ENCODE peak calls at places on chromosome 2, in six cellular contexts. One of them, this sample, is unnamed.

GRCh38 chr2:213545481-213545880 is 261.2 kb downstream of the SPAG16 start:
- DNase-seq in body of pancreas: no peak
- DNase-seq in GM12865: no peak
- DNase-seq in AG09319: no peak
- DNase-seq in fibroblast of mammary gland: no peak
- DNase-seq in GM13976: peak; percentile 8
- DNase-seq in this sample: no peak

GRCh38 chr2:100013892-100014677 is 128.3 kb downstream of the AFF3 start:
- DNase-seq in GM12865: no peak
- DNase-seq in GM13976: no peak
- DNase-seq in AG09319: peak; percentile 98
- DNase-seq in fibroblast of mammary gland: peak; percentile 92
- DNase-seq in body of pancreas: peak; percentile 10
- DNase-seq in this sample: no peak

GRCh38 chr2:144513388-144514100 is 6.4 kb downstream of the ZEB2 start:
- DNase-seq in fibroblast of mammary gland: peak; percentile 78
- DNase-seq in AG09319: no peak
- DNase-seq in GM12865: no peak
- DNase-seq in GM13976: no peak
- DNase-seq in body of pancreas: no peak
- DNase-seq in this sample: no peak

GRCh38 chr2:209734805-209735204 is 36.8 kb upstream of the UNC80 start:
- DNase-seq in fibroblast of mammary gland: no peak
- DNase-seq in GM12865: no peak
- DNase-seq in AG09319: no peak
- DNase-seq in body of pancreas: no peak
- DNase-seq in GM13976: no peak
- DNase-seq in this sample: no peak

GRCh38 chr2:164150601-164151000 is 414.8 kb upstream of the FIGN start:
- DNase-seq in body of pancreas: no peak
- DNase-seq in GM12865: no peak
- DNase-seq in AG09319: no peak
- DNase-seq in fibroblast of mammary gland: peak; percentile 76
- DNase-seq in GM13976: no peak
- DNase-seq in this sample: no peak

GRCh38 chr2:58762176-58762781 is 521.2 kb upstream of the FANCL start:
- DNase-seq in GM12865: peak; percentile 55
- DNase-seq in body of pancreas: peak; percentile 48
- DNase-seq in fibroblast of mammary gland: peak; percentile 39
- DNase-seq in GM13976: no peak
- DNase-seq in AG09319: peak; percentile 28
- DNase-seq in this sample: peak; percentile 37

GRCh38 chr2:71772510-71773172 is 319.3 kb downstream of the DYSF start:
- DNase-seq in GM13976: no peak
- DNase-seq in body of pancreas: no peak
- DNase-seq in GM12865: no peak
- DNase-seq in AG09319: no peak
- DNase-seq in fibroblast of mammary gland: no peak
- DNase-seq in this sample: no peak

GRCh38 chr2:183383854-183384253 is 259.6 kb downstream of the NUP35 start:
- DNase-seq in GM13976: no peak
- DNase-seq in AG09319: no peak
- DNase-seq in fibroblast of mammary gland: no peak
- DNase-seq in GM12865: no peak
- DNase-seq in body of pancreas: no peak
- DNase-seq in this sample: no peak

GRCh38 chr2:239910851-239911629 is 114.1 kb downstream of the NDUFA10 start:
- DNase-seq in fibroblast of mammary gland: no peak
- DNase-seq in GM13976: no peak
- DNase-seq in AG09319: no peak
- DNase-seq in GM12865: peak; percentile 52
- DNase-seq in body of pancreas: peak; percentile 68
- DNase-seq in this sample: no peak

GRCh38 chr2:191696001-191696400 is 18.1 kb downstream of the NABP1 start:
- DNase-seq in fibroblast of mammary gland: peak; percentile 98
- DNase-seq in GM12865: no peak
- DNase-seq in GM13976: no peak
- DNase-seq in body of pancreas: peak; percentile 63
- DNase-seq in AG09319: no peak
- DNase-seq in this sample: no peak

GRCh38 chr2:109386004-109386695 is 227.6 kb downstream of the SEPTIN10 start:
- DNase-seq in body of pancreas: no peak
- DNase-seq in AG09319: no peak
- DNase-seq in fibroblast of mammary gland: no peak
- DNase-seq in GM12865: no peak
- DNase-seq in GM13976: no peak
- DNase-seq in this sample: no peak

GRCh38 chr2:1727796-1728474 is 16.4 kb downstream of the PXDN start:
- DNase-seq in GM13976: no peak
- DNase-seq in GM12865: no peak
- DNase-seq in AG09319: no peak
- DNase-seq in fibroblast of mammary gland: no peak
- DNase-seq in body of pancreas: no peak
- DNase-seq in this sample: no peak

GRCh38 chr2:166180951-166181812 is 53.4 kb upstream of the SCN1A start:
- DNase-seq in GM13976: peak; percentile 55
- DNase-seq in AG09319: no peak
- DNase-seq in body of pancreas: peak; percentile 70
- DNase-seq in GM12865: peak; percentile 54
- DNase-seq in fibroblast of mammary gland: peak; percentile 53
- DNase-seq in this sample: no peak

GRCh38 chr2:41779873-41780272 is 267.9 kb upstream of the PKDCC start:
- DNase-seq in GM13976: no peak
- DNase-seq in fibroblast of mammary gland: no peak
- DNase-seq in GM12865: no peak
- DNase-seq in body of pancreas: no peak
- DNase-seq in AG09319: no peak
- DNase-seq in this sample: no peak

GRCh38 chr2:174959787-174960186 is 45.4 kb downstream of the CHN1 start:
- DNase-seq in GM13976: no peak
- DNase-seq in body of pancreas: peak; percentile 9
- DNase-seq in GM12865: no peak
- DNase-seq in AG09319: no peak
- DNase-seq in fibroblast of mammary gland: peak; percentile 27
- DNase-seq in this sample: no peak

GRCh38 chr2:44171018-44171417 is 2.3 kb downstream of the PPM1B start:
- DNase-seq in GM12865: no peak
- DNase-seq in body of pancreas: no peak
- DNase-seq in GM13976: no peak
- DNase-seq in AG09319: peak; percentile 7
- DNase-seq in fibroblast of mammary gland: peak; percentile 65
- DNase-seq in this sample: no peak

GRCh38 chr2:62641410-62641843 is 64.1 kb upstream of the EHBP1 start:
- DNase-seq in GM13976: no peak
- DNase-seq in body of pancreas: no peak
- DNase-seq in fibroblast of mammary gland: no peak
- DNase-seq in AG09319: no peak
- DNase-seq in GM12865: no peak
- DNase-seq in this sample: no peak

GRCh38 chr2:237264480-237265219 is 149.3 kb downstream of the COL6A3 start:
- DNase-seq in body of pancreas: no peak
- DNase-seq in GM12865: no peak
- DNase-seq in fibroblast of mammary gland: peak; percentile 99
- DNase-seq in AG09319: no peak
- DNase-seq in GM13976: no peak
- DNase-seq in this sample: no peak

GRCh38 chr2:237900891-237901831 is 41.7 kb downstream of the RAMP1 start:
- DNase-seq in GM13976: no peak
- DNase-seq in fibroblast of mammary gland: no peak
- DNase-seq in body of pancreas: no peak
- DNase-seq in AG09319: no peak
- DNase-seq in GM12865: no peak
- DNase-seq in this sample: no peak

DNA sequence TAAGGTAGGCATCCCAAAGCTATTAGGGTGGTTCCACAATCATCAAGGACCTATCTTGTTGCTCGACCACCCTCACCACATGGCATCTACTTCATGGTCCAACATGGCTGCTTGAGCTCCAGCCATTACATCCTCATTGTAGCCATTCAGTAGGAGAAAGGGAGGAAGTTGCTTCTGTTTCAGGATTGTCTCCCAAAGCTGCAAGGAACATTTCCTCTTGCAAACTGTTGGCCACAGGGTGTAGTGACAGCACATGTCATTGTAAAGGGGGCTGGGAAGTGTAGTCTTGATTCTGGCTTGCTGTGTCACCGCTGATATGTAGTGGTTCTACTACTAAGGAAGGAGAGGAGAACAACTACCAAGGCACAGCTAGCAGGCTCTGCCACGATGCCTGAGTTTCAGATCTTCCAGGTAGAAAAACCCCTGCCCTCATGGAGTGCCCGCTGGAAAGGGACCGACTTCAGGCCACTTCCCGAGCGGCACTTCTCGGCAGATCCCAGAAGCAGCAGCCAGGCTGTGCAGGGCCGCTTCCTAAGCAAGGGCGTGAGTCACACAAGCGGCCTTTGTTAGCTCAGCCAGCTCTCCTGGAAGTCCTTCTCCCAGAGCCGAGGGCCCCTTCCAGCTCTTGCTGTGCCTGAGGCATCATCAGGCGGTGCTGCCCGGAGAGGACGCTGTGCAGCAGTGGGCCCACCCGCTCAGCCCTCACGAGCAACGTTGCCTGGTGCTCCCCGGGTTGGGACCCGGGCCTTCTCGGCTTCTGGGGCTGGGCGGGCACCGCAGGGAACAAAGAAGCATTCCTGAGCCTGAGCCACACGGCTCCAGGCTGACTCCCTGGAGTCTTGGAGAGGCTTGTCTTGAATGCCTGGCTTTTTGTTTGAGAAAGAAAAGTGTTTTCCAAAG is 58.2 kb downstream of the HS6ST1 start:
- DNase-seq in fibroblast of mammary gland: peak; percentile 88
- DNase-seq in GM12865: no peak
- DNase-seq in GM13976: no peak
- DNase-seq in body of pancreas: peak; percentile 38
- DNase-seq in AG09319: peak; percentile 68
- DNase-seq in this sample: no peak
- TF ChIP-seq CTCF in fibroblast of mammary gland: peak; percentile 43
- TF ChIP-seq CTCF in GM12865: no peak
- TF ChIP-seq CTCF in GM13976: no peak
- TF ChIP-seq CTCF in body of pancreas: no peak
- TF ChIP-seq CTCF in AG09319: peak; percentile 46
- TF ChIP-seq CTCF in this sample: no peak

GRCh38 chr2:168050377-168050776 is 197.0 kb downstream of the STK39 start:
- DNase-seq in GM12865: no peak
- DNase-seq in GM13976: no peak
- DNase-seq in fibroblast of mammary gland: no peak
- DNase-seq in AG09319: no peak
- DNase-seq in body of pancreas: no peak
- DNase-seq in this sample: no peak
- TF ChIP-seq CTCF in GM12865: no peak
- TF ChIP-seq CTCF in GM13976: no peak
- TF ChIP-seq CTCF in fibroblast of mammary gland: no peak
- TF ChIP-seq CTCF in AG09319: no peak
- TF ChIP-seq CTCF in body of pancreas: no peak
- TF ChIP-seq CTCF in this sample: no peak

GRCh38 chr2:106596844-106597243 is 109.7 kb downstream of the CD8B2 start:
- DNase-seq in GM13976: no peak
- DNase-seq in AG09319: no peak
- DNase-seq in GM12865: peak; percentile 6
- DNase-seq in body of pancreas: no peak
- DNase-seq in fibroblast of mammary gland: peak; percentile 3
- DNase-seq in this sample: no peak
- TF ChIP-seq CTCF in GM13976: no peak
- TF ChIP-seq CTCF in AG09319: peak; percentile 13
- TF ChIP-seq CTCF in GM12865: peak; percentile 29
- TF ChIP-seq CTCF in body of pancreas: no peak
- TF ChIP-seq CTCF in fibroblast of mammary gland: peak; percentile 34
- TF ChIP-seq CTCF in this sample: no peak

GRCh38 chr2:155157065-155157464 is 458.6 kb downstream of the KCNJ3 start:
- DNase-seq in GM12865: no peak
- DNase-seq in body of pancreas: no peak
- DNase-seq in fibroblast of mammary gland: no peak
- DNase-seq in GM13976: no peak
- DNase-seq in AG09319: no peak
- DNase-seq in this sample: no peak

GRCh38 chr2:155151945-155152344 is 453.4 kb downstream of the KCNJ3 start:
- DNase-seq in GM12865: no peak
- DNase-seq in GM13976: no peak
- DNase-seq in fibroblast of mammary gland: no peak
- DNase-seq in body of pancreas: no peak
- DNase-seq in AG09319: no peak
- DNase-seq in this sample: no peak

GRCh38 chr2:155145758-155146229 is 447.3 kb downstream of the KCNJ3 start:
- DNase-seq in fibroblast of mammary gland: no peak
- DNase-seq in GM13976: peak; percentile 46
- DNase-seq in GM12865: peak; percentile 94
- DNase-seq in AG09319: no peak
- DNase-seq in body of pancreas: no peak
- DNase-seq in this sample: no peak

DNA sequence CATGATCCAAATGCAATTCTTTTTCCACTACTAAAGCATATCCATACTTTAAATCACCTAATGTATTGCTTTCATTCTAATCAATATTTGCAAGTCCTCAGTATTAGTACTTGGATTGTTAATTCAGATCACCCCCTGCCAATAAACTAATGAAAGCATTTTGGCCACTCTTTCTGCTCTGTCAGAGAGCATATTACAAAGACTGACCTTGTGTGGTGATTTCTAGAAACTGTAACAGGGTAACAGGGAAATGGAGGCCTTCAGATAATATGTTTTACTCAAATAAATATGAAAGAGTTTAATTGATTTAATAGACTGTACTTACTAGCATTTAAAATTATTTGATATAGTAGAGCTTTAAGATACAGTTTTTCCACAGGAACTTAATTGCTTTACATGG is 453.0 kb downstream of the KCNJ3 start:
- DNase-seq in body of pancreas: no peak
- DNase-seq in GM12865: no peak
- DNase-seq in AG09319: no peak
- DNase-seq in GM13976: no peak
- DNase-seq in fibroblast of mammary gland: no peak
- DNase-seq in this sample: no peak
- TF ChIP-seq CTCF in body of pancreas: no peak
- TF ChIP-seq CTCF in GM12865: no peak
- TF ChIP-seq CTCF in AG09319: no peak
- TF ChIP-seq CTCF in GM13976: no peak
- TF ChIP-seq CTCF in fibroblast of mammary gland: no peak
- TF ChIP-seq CTCF in this sample: no peak

This sample was measured in activated B cell treated with CpG ODN at 0.5 μM for 24 hours.